ENCODE peak calls at places on chromosome 21, in four cellular contexts. V is NCI-H345; K is activated gamma-delta T cell; J is stimulated activated CD4-positive, alpha-beta T cell treated with anti-CD3 and anti-CD28 coated beads, Interleukin-4, amount 100 ng/mL, for 1 hour. P is an unnamed sample.

GRCh38 chr21:32819702-32820101 is 48.1 kb upstream of the PAXBP1 start:
- DNase-seq in V (no peak), K (no peak), J (no peak), P (no peak)

GRCh38 chr21:42189860-42190491 is 29.0 kb upstream of the ABCG1 start:
- DNase-seq in V (no peak), K (no peak), J (no peak), P (no peak)

GRCh38 chr21:41365377-41366107 is 3.7 kb downstream of the MX2 start:
- DNase-seq in V (no peak), K (no peak), J (no peak), P (no peak)

GRCh38 chr21:35168702-35169101 is 119.6 kb upstream of the RUNX1 start:
- DNase-seq in V (no peak), K (no peak), J (no peak), P (no peak)

GRCh38 chr21:16186742-16187141 is 457.0 kb downstream of the USP25 start:
- DNase-seq in V (no peak), K (no peak), J (no peak), P (no peak)

GRCh38 chr21:38037416-38037815 is 121.2 kb upstream of the KCNJ6 start:
- DNase-seq in V (no peak), K (no peak), J (no peak), P (no peak)

GRCh38 chr21:41605178-41605933 is 97.4 kb upstream of the TMPRSS2 start:
- DNase-seq in V (peak; percentile 48), K (no peak), J (no peak), P (no peak)

GRCh38 chr21:38181101-38181500 is 75.7 kb upstream of the KCNJ15 start:
- DNase-seq in V (no peak), K (no peak), J (no peak), P (no peak)

GRCh38 chr21:45479691-45480675 is 62.3 kb downstream of the SLC19A1 start:
- DNase-seq in V (no peak), K (no peak), J (peak; percentile 29), P (peak; percentile 68)

GRCh38 chr21:15804247-15804985 is 74.6 kb downstream of the USP25 start:
- DNase-seq in V (no peak), K (no peak), J (no peak), P (no peak)

GRCh38 chr21:34914239-34914638 is 134.9 kb downstream of the RUNX1 start:
- DNase-seq in V (no peak), K (no peak), J (no peak), P (no peak)

GRCh38 chr21:42160111-42160949 is 58.6 kb upstream of the ABCG1 start:
- DNase-seq in V (no peak), K (no peak), J (no peak), P (peak; percentile 54)

GRCh38 chr21:37153935-37154350 is 80.9 kb downstream of the TTC3 start:
- DNase-seq in V (no peak), K (no peak), J (no peak), P (no peak)

GRCh38 chr21:32329331-32329730 is 30.7 kb downstream of the MRAP start:
- DNase-seq in V (no peak), K (no peak), J (no peak), P (peak; percentile 16)

GRCh38 chr21:46509760-46510159 is 51.1 kb downstream of the DIP2A start:
- DNase-seq in V (no peak), K (no peak), J (no peak), P (no peak)

GRCh38 chr21:32372755-32373154 is 20.1 kb downstream of the URB1 start:
- DNase-seq in V (no peak), K (no peak), J (no peak), P (no peak)